ENCODE peak calls at places on chromosomes 6 and 20, in eight cellular contexts. Y is GM03348; O is activated CD4-positive, alpha-beta T cell treated with anti-CD3 and anti-CD28 coated beads for 1 hour; B is mesenchymal stem cell; I is DMS53; C is non-pigmented ciliary epithelial cell; H is NCI-H460; R is activated CD8-positive, alpha-beta memory T cell treated with anti-CD3 and anti-CD28 coated beads, Interleukin-2, amount 50 U/mL, for 4 hours. E is an unnamed sample.
A peak's percentile ranks its signal among the peaks of the same experiment; 100 is the strongest.

GRCh38 chr6:44485601-44486000 is 98.1 kb downstream of the CDC5L start:
- DNase-seq in C (no peak), R (no peak), B (no peak), H (no peak), I (no peak), O (no peak), Y (no peak), E (no peak)

GRCh38 chr6:11702039-11702795 is 76.4 kb downstream of the ADTRP start:
- DNase-seq in O (no peak), B (peak; percentile 28), R (no peak), Y (peak; percentile 71), H (no peak), C (no peak), I (no peak), E (no peak)

GRCh38 chr20:48667889-48668413 is 159.8 kb downstream of the PREX1 start:
- DNase-seq in C (no peak), I (no peak), B (no peak), R (no peak), O (no peak), Y (no peak), H (no peak), E (peak; percentile 57)

GRCh38 chr6:15473741-15474161 is 189.1 kb downstream of the DTNBP1 start:
- DNase-seq in O (no peak), R (no peak), I (no peak), B (no peak), Y (no peak), H (no peak), C (no peak), E (no peak)

GRCh38 chr6:148521158-148521557 is 178.5 kb downstream of the SASH1 start:
- DNase-seq in O (no peak), Y (no peak), I (no peak), H (no peak), R (no peak), B (no peak), C (no peak), E (no peak)

GRCh38 chr6:155909710-155910109 is 454.1 kb upstream of the NOX3 start:
- DNase-seq in O (no peak), C (no peak), I (peak; percentile 14), Y (no peak), B (no peak), H (no peak), R (no peak), E (no peak)

GRCh38 chr6:68313911-68314310 is 321.2 kb upstream of the ADGRB3 start:
- DNase-seq in C (no peak), R (no peak), H (no peak), B (peak; percentile 36), I (peak; percentile 47), Y (no peak), O (no peak), E (no peak)

GRCh38 chr6:164336455-164336854 is 921.9 kb downstream of the QKI start:
- DNase-seq in I (no peak), C (no peak), Y (no peak), H (no peak), O (no peak), B (no peak), R (no peak), E (no peak)

GRCh38 chr6:36594816-36595167 is 630 bp downstream of the SRSF3 start:
- DNase-seq in R (no peak), C (no peak), Y (no peak), B (no peak), I (peak; percentile 39), O (no peak), H (no peak), E (peak; percentile 35)

GRCh38 chr20:32481311-32482103 is 103.6 kb downstream of the NOL4L start:
- DNase-seq in H (no peak), C (no peak), I (no peak), B (peak; percentile 71), Y (no peak), R (no peak), O (no peak), E (peak; percentile 34)

GRCh38 chr6:128112494-128112893 is 211.6 kb upstream of the THEMIS start:
- DNase-seq in B (peak; percentile 59), H (no peak), O (no peak), I (no peak), R (no peak), Y (no peak), C (no peak), E (no peak)

GRCh38 chr20:39641423-39641822 is 679.3 kb downstream of the DHX35 start:
- DNase-seq in Y (no peak), I (no peak), B (no peak), C (no peak), R (no peak), H (no peak), O (no peak), E (no peak)

GRCh38 chr20:20366551-20366895 is 1.4 kb upstream of the INSM1 start:
- DNase-seq in O (no peak), I (peak; percentile 92), R (no peak), C (no peak), Y (no peak), H (no peak), B (no peak), E (peak; percentile 99)

GRCh38 chr6:9126845-9127560 is 691.7 kb upstream of the SLC35B3 start:
- DNase-seq in I (peak; percentile 70), O (no peak), H (peak; percentile 79), R (no peak), Y (no peak), B (peak; percentile 87), C (peak; percentile 91), E (no peak)

GRCh38 chr6:127403636-127404035 is 55.6 kb downstream of the KIAA0408 start:
- DNase-seq in B (no peak), I (no peak), H (no peak), R (no peak), C (no peak), O (no peak), Y (no peak), E (no peak)

GRCh38 chr6:37433657-37434271 is 743 bp downstream of the CMTR1 start:
- DNase-seq in R (peak; percentile 18), O (peak; percentile 17), B (peak; percentile 34), H (no peak), Y (peak; percentile 27), C (no peak), I (peak; percentile 59), E (peak; percentile 51)

GRCh38 chr20:63441777-63442493 is 30.5 kb downstream of the KCNQ2 start:
- DNase-seq in O (peak; percentile 39), I (peak; percentile 56), R (peak; percentile 61), C (no peak), B (no peak), H (peak; percentile 33), Y (peak; percentile 77), E (peak; percentile 75)

GRCh38 chr6:57177545-57178225 is 5.6 kb downstream of the BAG2 start:
- DNase-seq in C (no peak), O (no peak), B (no peak), H (no peak), R (no peak), Y (peak; percentile 55), I (no peak), E (no peak)

E was measured in NCI-H146.